ENCODE peak calls at places on chromosomes 3 and 15, in six cellular contexts. L, X, S, J, Z and W are unnamed samples.

GRCh38 chr15:94610069-94610863 is 378.9 kb downstream of the MCTP2 start:
- DNase-seq in S (no peak), X (no peak), L (no peak), Z (no peak), J (no peak), W (no peak)

GRCh38 chr15:97684249-97684648 is 276.3 kb upstream of the ARRDC4 start:
- DNase-seq in Z (no peak), S (no peak), L (no peak), X (no peak), J (no peak), W (no peak)

GRCh38 chr15:65583701-65584100 is 27.2 kb downstream of the INTS14 start:
- DNase-seq in J (peak; percentile 41), Z (no peak), L (peak; percentile 13), S (no peak), X (no peak), W (no peak)

GRCh38 chr3:59783468-59783988 is 733.7 kb upstream of the CFAP20DC start:
- DNase-seq in X (no peak), Z (no peak), J (no peak), L (no peak), S (no peak), W (no peak)

GRCh38 chr15:38002883-38003477 is 68.5 kb downstream of the TMCO5A start:
- DNase-seq in S (no peak), L (peak; percentile 71), J (peak; percentile 84), Z (peak; percentile 47), X (no peak), W (no peak)

GRCh38 chr15:64807751-64808222 is 17.7 kb downstream of the PIF1 start:
- DNase-seq in Z (no peak), J (no peak), L (no peak), S (no peak), X (no peak), W (peak; percentile 65)

GRCh38 chr3:11699083-11699427 is 55.3 kb upstream of the VGLL4 start:
- DNase-seq in X (no peak), S (no peak), L (no peak), Z (no peak), J (peak; percentile 61), W (no peak)

GRCh38 chr3:135226057-135226456 is 431.0 kb downstream of the EPHB1 start:
- DNase-seq in J (no peak), L (no peak), Z (no peak), X (no peak), S (no peak), W (no peak)

GRCh38 chr15:77500986-77501385 is 80.3 kb downstream of the HMG20A start:
- DNase-seq in Z (no peak), L (no peak), J (peak; percentile 77), S (no peak), X (no peak), W (no peak)

GRCh38 chr15:65579762-65580161 is 31.2 kb downstream of the INTS14 start:
- DNase-seq in L (no peak), Z (no peak), X (no peak), J (no peak), S (no peak), W (no peak)

GRCh38 chr3:12138044-12138443 is 20.7 kb downstream of the TIMP4 start:
- DNase-seq in L (peak; percentile 35), S (peak; percentile 65), J (peak; percentile 24), Z (no peak), X (no peak), W (no peak)

GRCh38 chr15:51931638-51932037 is 39.9 kb downstream of the LEO1 start:
- DNase-seq in L (no peak), Z (no peak), X (no peak), J (peak; percentile 74), S (no peak), W (no peak)

GRCh38 chr15:99582508-99582960 is 16.8 kb downstream of the MEF2A start:
- DNase-seq in Z (no peak), L (no peak), J (no peak), S (no peak), X (no peak), W (no peak)
- H3K27me3 ChIP-seq in Z (no peaks in the 10 kb centered on the region), L (no peaks in the 10 kb centered on the region), J (no peaks in the 10 kb centered on the region), S (no peaks in the 10 kb centered on the region), X (no peaks in the 10 kb centered on the region), W (no peaks in the 10 kb centered on the region)

GRCh38 chr3:46976326-46977190 is at the start of gene CCDC12:
- DNase-seq in L (peak; percentile 96), J (peak; percentile 99), Z (peak; percentile 95), S (peak; percentile 98), X (peak; percentile 95), W (peak; percentile 97)

GRCh38 chr3:46978381-46978780 is 1.1 kb upstream of the NBEAL2 start:
- DNase-seq in S (no peak), L (no peak), J (no peak), X (no peak), Z (no peak), W (no peak)

GRCh38 chr3:46979958-46980497 is 562 bp downstream of the NBEAL2 start:
- DNase-seq in Z (peak; percentile 63), J (no peak), X (peak; percentile 59), S (no peak), L (peak; percentile 39), W (peak; percentile 53)

GRCh38 chr3:46977811-46978195 is 1.3 kb upstream of the CCDC12 start:
- DNase-seq in X (no peak), J (no peak), S (no peak), L (no peak), Z (no peak), W (no peak)

GRCh38 chr3:46978985-46979944 is at the start of gene NBEAL2:
- DNase-seq in S (peak; percentile 99), J (peak; percentile 84), L (peak; percentile 99), Z (peak; percentile 93), X (peak; percentile 90), W (peak; percentile 91)
- TF ChIP-seq POLR2A in S (no peak), J (no peak), L (peak; percentile 90), Z (peak; percentile 73), X (peak; percentile 8), W (peak; percentile 69)

GRCh38 chr3:53845881-53846133 is 412 bp downstream of the CHDH start:
- DNase-seq in J (no peak), S (no peak), Z (no peak), L (no peak), X (no peak), W (no peak)
- H3K27me3 ChIP-seq in J (peaks cover 58% of the 10 kb centered on the region), S (peaks cover 16% of the 10 kb centered on the region), Z (no peaks in the 10 kb centered on the region), L (peaks cover 31% of the 10 kb centered on the region), X (no peaks in the 10 kb centered on the region), W (no peaks in the 10 kb centered on the region)

DNA sequence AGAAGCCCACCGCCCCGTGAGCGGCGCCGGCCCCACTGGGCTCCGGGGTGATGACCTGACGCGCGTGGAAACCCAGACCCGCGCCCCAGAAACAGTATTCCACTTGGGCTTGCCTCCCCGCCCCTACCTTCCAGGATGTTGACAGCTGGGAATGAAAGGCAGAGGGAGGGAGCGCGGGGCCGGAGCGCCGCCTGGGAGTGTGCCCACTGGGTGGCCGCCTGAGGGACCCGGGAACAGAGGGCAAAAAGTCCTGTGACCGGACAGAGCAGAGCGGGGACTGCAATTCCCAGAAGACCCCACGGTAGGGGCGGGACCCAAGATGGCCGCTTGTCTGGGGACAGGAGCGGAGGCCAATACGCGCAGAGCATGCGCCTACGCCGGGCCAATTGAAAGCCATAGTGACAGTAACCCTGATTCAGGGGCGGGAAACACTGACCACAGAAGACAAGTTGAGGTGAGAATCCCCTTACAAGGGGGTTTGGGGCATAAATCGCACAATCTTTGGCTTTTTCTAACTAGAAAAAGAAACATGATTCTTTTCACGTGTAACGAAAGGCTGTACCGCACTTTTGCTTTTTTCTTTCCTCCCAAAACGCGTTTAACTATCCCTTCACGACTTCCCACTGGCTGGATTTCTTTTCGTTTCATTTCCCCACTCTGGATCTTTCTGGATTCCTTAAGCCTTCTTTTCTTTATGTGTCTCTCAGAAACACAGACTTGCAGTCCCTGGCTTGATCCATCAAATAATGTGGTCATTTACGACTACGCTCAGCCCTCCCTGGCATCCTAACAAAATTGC is at the start of gene FHIT:
- DNase-seq in Z (peak; percentile 96), J (peak; percentile 87), X (peak; percentile 94), L (peak; percentile 95), S (peak; percentile 96), W (peak; percentile 93)
- TF ChIP-seq POLR2A in Z (no peak), J (no peak), X (peak; percentile 33), L (peak; percentile 53), S (no peak), W (no peak)

GRCh38 chr3:123024056-123024455 is 3.5 kb downstream of the SEMA5B start:
- DNase-seq in L (no peak), X (no peak), S (no peak), J (no peak), Z (no peak), W (no peak)
- H3K27me3 ChIP-seq in L (peaks cover 70% of the 10 kb centered on the region), X (no peaks in the 10 kb centered on the region), S (peaks cover 71% of the 10 kb centered on the region), J (peaks cover 92% of the 10 kb centered on the region), Z (no peaks in the 10 kb centered on the region), W (peaks cover 4% of the 10 kb centered on the region)

GRCh38 chr15:91853501-91853967 is at the start of gene SLCO3A1:
- DNase-seq in Z (peak; percentile 75), J (peak; percentile 32), X (peak; percentile 73), L (peak; percentile 79), S (peak; percentile 86), W (peak; percentile 77)

GRCh38 chr15:91855241-91855640 is 1.7 kb downstream of the SLCO3A1 start:
- DNase-seq in X (no peak), S (no peak), Z (no peak), L (no peak), J (no peak), W (no peak)

GRCh38 chr15:91855684-91856553 is 2.4 kb downstream of the SLCO3A1 start:
- DNase-seq in J (no peak), X (no peak), L (peak; percentile 73), S (no peak), Z (no peak), W (no peak)

GRCh38 chr15:91853968-91854943 is 748 bp downstream of the SLCO3A1 start:
- DNase-seq in L (peak; percentile 57), Z (peak; percentile 60), X (peak; percentile 53), S (no peak), J (no peak), W (peak; percentile 53)

GRCh38 chr15:91852741-91853500 is 587 bp upstream of the SLCO3A1 start:
- DNase-seq in J (peak; percentile 56), X (peak; percentile 73), S (peak; percentile 90), L (peak; percentile 79), Z (peak; percentile 77), W (peak; percentile 72)
- TF ChIP-seq POLR2A in J (no peak), X (no peak), S (no peak), L (peak; percentile 34), Z (no peak), W (no peak)

DNA sequence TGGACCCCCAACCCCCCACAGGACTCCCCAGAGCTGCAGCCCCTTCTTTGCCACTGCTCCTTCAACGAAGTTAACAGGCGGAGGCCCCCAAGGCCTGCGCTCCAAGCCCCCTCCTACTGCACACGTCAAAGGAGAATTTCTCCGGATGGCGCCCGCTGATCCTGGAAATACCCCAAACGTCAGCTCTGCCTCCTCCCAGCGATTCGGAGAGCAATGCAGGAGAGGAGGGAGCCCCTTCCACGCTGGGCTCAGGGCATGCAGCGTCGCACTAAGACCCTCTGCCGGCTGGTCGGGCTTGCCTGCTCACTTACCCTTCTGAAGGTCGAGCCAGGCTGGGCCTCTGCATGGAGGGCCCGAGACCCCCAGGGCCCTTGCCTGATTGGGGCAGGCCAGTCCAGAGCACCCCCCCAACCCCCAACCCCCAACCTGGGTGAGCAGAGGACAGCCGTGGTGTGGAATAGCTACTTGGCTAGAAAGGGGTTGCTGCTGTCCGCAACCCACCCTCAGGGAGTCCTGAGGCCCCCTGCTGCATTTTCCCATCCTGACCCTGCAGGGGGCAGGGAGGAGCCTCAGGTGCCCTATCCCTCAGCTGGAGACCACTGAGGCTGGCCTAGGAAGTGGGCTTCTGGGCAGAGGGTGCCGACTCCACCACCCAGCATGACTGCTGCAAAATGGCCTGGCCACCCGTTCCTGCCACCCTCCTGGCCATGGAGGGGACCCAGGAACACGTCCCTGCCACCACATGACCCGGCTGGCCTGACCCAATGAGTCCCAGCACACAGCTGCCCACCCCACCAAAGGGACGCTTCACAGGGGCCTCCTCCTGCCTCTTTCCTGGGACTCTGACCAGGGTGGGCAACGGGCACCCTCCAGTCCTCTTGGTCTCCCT is 981 bp downstream of the ATP2B2 start:
- DNase-seq in X (no peak), S (no peak), L (no peak), Z (no peak), J (no peak), W (no peak)
- H3K27me3 ChIP-seq in X (no peaks in the 10 kb centered on the region), S (peaks cover 45% of the 10 kb centered on the region), L (peaks cover 40% of the 10 kb centered on the region), Z (peaks cover 4% of the 10 kb centered on the region), J (peaks cover 68% of the 10 kb centered on the region), W (no peaks in the 10 kb centered on the region)